ENCODE peak calls at places on chromosomes 12 and 14, in eight cellular contexts. E is uterus, D is ovary, J is pancreas, P is left ventricle myocardium inferior, W is GM12878, V is HCT116, K is PC-9. F is an unnamed sample. For H3K36me3 and H3K4me1, the result is how much of the 10 kb centered on the place peaks cover.

GRCh38 chr14:104462651-104463630 is 116.6 kb upstream of the C14orf180 start:
- DNase-seq in V (no peak), J (no peak), D (no peak), P (no peak), K (no peak), W (no peak), E (no peak), F (no peak)

GRCh38 chr12:14408208-14408607 is 42.7 kb downstream of the ATF7IP start:
- DNase-seq in D (no peak), E (no peak), P (no peak), J (no peak), K (no peak), V (no peak), W (no peak), F (no peak)

GRCh38 chr12:92155733-92156132 is 10.1 kb upstream of the BTG1 start:
- DNase-seq in K (no peak), D (no peak), V (no peak), W (no peak), P (no peak), E (no peak), J (no peak), F (no peak)

GRCh38 chr14:84250863-84251262 is 1279.1 kb upstream of the FLRT2 start:
- DNase-seq in W (no peak), E (no peak), D (no peak), P (no peak), K (no peak), V (no peak), J (no peak), F (no peak)

GRCh38 chr12:59283012-59283411 is 312.8 kb upstream of the SLC16A7 start:
- DNase-seq in W (no peak), K (no peak), J (no peak), V (no peak), E (no peak), P (no peak), D (no peak), F (peak)

GRCh38 chr12:14264316-14264715 is 101.2 kb upstream of the ATF7IP start:
- DNase-seq in V (no peak), P (no peak), K (no peak), J (no peak), W (no peak), D (no peak), E (no peak), F (no peak)

GRCh38 chr12:101021911-101022388 is 188.1 kb downstream of the SLC5A8 start:
- DNase-seq in K (no peak), P (no peak), J (no peak), D (no peak), W (no peak), E (no peak), V (peak), F (no peak)

GRCh38 chr12:124747426-124748161 is 116.1 kb downstream of the SCARB1 start:
- DNase-seq in D (no peak), J (no peak), V (no peak), K (no peak), W (peak), E (no peak), P (no peak), F (peak)

GRCh38 chr12:28578361-28578760 is 388.1 kb downstream of the CCDC91 start:
- DNase-seq in J (no peak), K (no peak), E (no peak), D (no peak), P (no peak), W (no peak), V (no peak), F (no peak)

GRCh38 chr12:109479761-109480160 is 2.3 kb downstream of the UBE3B start:
- DNase-seq in P (no peak), W (no peak), E (no peak), V (no peak), J (no peak), K (no peak), D (no peak), F (no peak)

GRCh38 chr12:124055066-124055465 is 82.1 kb downstream of the ZNF664 start:
- DNase-seq in W (no peak), E (no peak), J (no peak), V (no peak), K (no peak), D (no peak), P (no peak), F (no peak)

GRCh38 chr12:122788387-122788786 is 14.0 kb downstream of the CCDC62 start:
- DNase-seq in V (no peak), P (no peak), W (no peak), J (no peak), D (no peak), E (no peak), K (no peak), F (no peak)

GRCh38 chr12:29212682-29213397 is 63.8 kb downstream of the FAR2 start:
- DNase-seq in V (no peak), P (no peak), W (no peak), D (no peak), K (no peak), E (no peak), J (no peak), F (no peak)

GRCh38 chr12:130973109-130973508 is 19.4 kb downstream of the ADGRD1 start:
- DNase-seq in K (no peak), D (no peak), W (no peak), J (no peak), E (peak), P (peak), V (no peak), F (no peak)

GRCh38 chr12:52636189-52636588 is 15.8 kb downstream of the KRT2 start:
- DNase-seq in E (no peak), D (no peak), W (no peak), K (no peak), J (no peak), P (no peak), V (no peak), F (no peak)

GRCh38 chr12:88393017-88393767 is 187.1 kb downstream of the KITLG start:
- DNase-seq in V (peak), E (no peak), K (no peak), W (no peak), J (no peak), D (no peak), P (no peak), F (no peak)

GRCh38 chr12:85574291-85574690 is 261.9 kb downstream of the RASSF9 start:
- DNase-seq in E (no peak), D (no peak), J (no peak), W (no peak), P (no peak), V (no peak), K (no peak), F (no peak)
- TF ChIP-seq CTCF in E (no peak), D (no peak), J (no peak), W (no peak), P (no peak), V (no peak), K (no peak), F (no peak)

GRCh38 chr14:23532658-23533057 is 18.9 kb downstream of the ZFHX2 start:
- DNase-seq in K (no peak), W (no peak), V (no peak), D (no peak), E (no peak), J (no peak), P (no peak), F (no peak)

GRCh38 chr14:23528555-23528954 is 23.0 kb downstream of the ZFHX2 start:
- DNase-seq in D (no peak), V (no peak), K (no peak), J (no peak), W (no peak), E (no peak), P (no peak), F (no peak)

GRCh38 chr14:23530360-23531055 is 21.1 kb downstream of the ZFHX2 start:
- DNase-seq in V (no peak), K (no peak), P (no peak), E (no peak), J (no peak), D (no peak), W (no peak), F (no peak)

GRCh38 chr14:23531391-23531790 is 20.2 kb downstream of the ZFHX2 start:
- DNase-seq in E (no peak), D (no peak), P (no peak), W (no peak), V (no peak), K (no peak), J (no peak), F (no peak)

GRCh38 chr14:23529016-23529740 is 22.4 kb downstream of the ZFHX2 start:
- DNase-seq in W (no peak), V (no peak), J (no peak), D (no peak), P (no peak), K (no peak), E (no peak), F (no peak)
- H3K36me3 ChIP-seq in W (under half), V (under half), J (under half), D (under half), P (under half), K (under half), E (under half), F (under half)

GRCh38 chr12:25995906-25996305 is 37.4 kb downstream of the RASSF8 start:
- DNase-seq in J (no peak), V (no peak), E (no peak), W (no peak), K (no peak), D (no peak), P (no peak), F (no peak)

GRCh38 chr12:25994252-25994651 is 35.8 kb downstream of the RASSF8 start:
- DNase-seq in D (no peak), E (no peak), W (no peak), V (no peak), K (no peak), P (no peak), J (no peak), F (no peak)

GRCh38 chr12:25997401-25997973 is 39.0 kb downstream of the RASSF8 start:
- DNase-seq in P (no peak), E (no peak), W (no peak), V (peak), J (no peak), D (no peak), K (no peak), F (no peak)

GRCh38 chr12:25996677-25997076 is 38.2 kb downstream of the RASSF8 start:
- DNase-seq in P (no peak), E (no peak), J (no peak), D (no peak), K (no peak), W (no peak), V (no peak), F (no peak)

GRCh38 chr12:25994901-25995625 is 36.6 kb downstream of the RASSF8 start:
- DNase-seq in E (no peak), W (no peak), D (no peak), J (no peak), V (no peak), P (no peak), K (no peak), F (no peak)
- H3K4me1 ChIP-seq in E (under half), W (under half), D (under half), J (under half), V (under half), P (under half), K (under half), F (under half)

DNA sequence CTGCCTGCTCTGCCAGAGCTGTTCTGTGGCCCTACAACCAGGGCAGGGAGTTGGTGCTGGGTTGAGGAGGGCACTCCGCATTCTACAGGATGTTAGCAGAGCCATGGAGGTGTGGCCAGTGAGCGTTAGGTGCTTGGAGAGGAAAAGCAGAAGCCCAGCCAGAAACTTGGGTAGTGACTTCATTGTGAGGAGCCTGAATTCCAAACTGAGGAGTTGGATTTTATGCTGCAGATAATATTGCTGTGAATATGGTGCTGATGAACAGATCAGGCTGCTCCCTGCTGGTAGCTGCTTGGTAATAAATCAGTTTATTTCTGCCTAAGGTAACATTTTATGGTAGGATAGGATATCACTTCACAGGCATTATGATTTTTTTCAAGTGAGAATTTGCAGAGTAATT is 7.1 kb upstream of the CCDC175 start:
- DNase-seq in K (no peak), E (no peak), J (no peak), V (no peak), P (no peak), D (no peak), W (no peak), F (no peak)
- TF ChIP-seq CTCF in K (no peak), E (no peak), J (no peak), V (no peak), P (no peak), D (no peak), W (no peak), F (no peak)

GRCh38 chr12:132669166-132669879 is 17.8 kb downstream of the POLE start:
- DNase-seq in D (no peak), W (no peak), E (no peak), J (no peak), P (no peak), V (no peak), K (no peak), F (no peak)
- H3K36me3 ChIP-seq in D (under half), W (under half), E (under half), J (under half), P (half or more), V (half or more), K (under half), F (under half)

GRCh38 chr14:59213368-59214315 is 25.2 kb downstream of the DAAM1 start:
- DNase-seq in P (no peak), J (no peak), W (no peak), V (no peak), D (no peak), E (no peak), K (no peak), F (no peak)

GRCh38 chr14:59214702-59215302 is 26.3 kb downstream of the DAAM1 start:
- DNase-seq in V (no peak), K (no peak), W (peak), E (no peak), P (no peak), J (no peak), D (no peak), F (no peak)

GRCh38 chr14:59215353-59215752 is 26.9 kb downstream of the DAAM1 start:
- DNase-seq in D (peak), W (no peak), V (no peak), K (no peak), P (peak), J (peak), E (peak), F (no peak)

GRCh38 chr14:59217011-59217410 is 28.5 kb downstream of the DAAM1 start:
- DNase-seq in E (no peak), K (no peak), D (no peak), V (no peak), W (no peak), P (no peak), J (no peak), F (no peak)

DNA sequence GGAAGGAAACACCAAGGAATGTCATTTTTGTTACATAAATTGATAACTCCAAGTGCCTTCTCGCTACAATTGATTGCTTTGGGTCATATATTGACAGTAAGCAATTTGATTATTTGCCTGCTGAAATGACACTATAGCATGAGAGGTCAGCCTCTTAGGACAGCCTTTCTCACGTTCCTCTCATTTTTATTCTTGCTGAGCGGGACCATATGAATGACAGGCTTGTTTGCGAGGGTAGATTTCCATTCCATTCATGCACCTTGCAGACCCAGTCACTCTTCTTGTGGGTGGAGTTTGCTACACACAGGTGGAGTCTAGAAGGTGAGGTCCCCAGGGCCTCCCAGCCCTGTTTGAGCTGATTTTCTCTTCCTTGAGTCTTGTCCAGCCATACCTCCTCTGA is 27.3 kb downstream of the DAAM1 start:
- DNase-seq in D (no peak), V (no peak), P (no peak), J (no peak), W (no peak), K (no peak), E (no peak), F (no peak)
- H3K4me1 ChIP-seq in D (under half), V (under half), P (half or more), J (under half), W (under half), K (under half), E (under half), F (under half)

DNA sequence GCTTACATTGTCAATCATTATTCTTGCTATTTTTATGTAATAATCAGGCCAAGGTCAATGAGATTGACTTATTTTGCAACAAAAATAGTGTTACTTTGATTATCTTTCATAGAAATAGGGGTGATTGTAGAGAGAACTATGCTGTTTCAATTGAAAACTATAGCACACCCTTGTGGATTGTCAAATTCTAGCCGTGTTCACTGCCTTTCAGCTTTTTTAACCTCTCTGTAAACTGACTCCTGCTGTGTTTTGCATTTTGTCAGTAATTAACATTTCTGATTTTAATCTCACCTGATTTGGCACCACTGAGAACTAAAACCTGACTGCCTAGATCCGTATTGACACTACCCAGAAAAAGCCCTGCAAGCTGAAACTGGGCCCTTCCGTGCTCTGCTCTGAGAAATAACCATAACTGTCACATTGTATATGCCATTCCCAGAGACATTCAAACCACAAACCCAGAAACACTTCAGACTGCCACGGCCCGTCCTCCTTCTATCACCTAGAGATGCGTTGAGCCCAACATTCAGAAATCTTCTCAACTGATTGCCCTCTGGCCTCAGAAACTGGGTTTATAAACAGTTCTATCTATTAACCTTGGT is 26.6 kb upstream of the ETV6 start:
- DNase-seq in V (no peak), P (no peak), J (no peak), D (no peak), W (peak), E (no peak), K (peak), F (no peak)
- TF ChIP-seq CTCF in V (no peak), P (no peak), J (no peak), D (no peak), W (peak), E (no peak), K (peak), F (peak)

DNA sequence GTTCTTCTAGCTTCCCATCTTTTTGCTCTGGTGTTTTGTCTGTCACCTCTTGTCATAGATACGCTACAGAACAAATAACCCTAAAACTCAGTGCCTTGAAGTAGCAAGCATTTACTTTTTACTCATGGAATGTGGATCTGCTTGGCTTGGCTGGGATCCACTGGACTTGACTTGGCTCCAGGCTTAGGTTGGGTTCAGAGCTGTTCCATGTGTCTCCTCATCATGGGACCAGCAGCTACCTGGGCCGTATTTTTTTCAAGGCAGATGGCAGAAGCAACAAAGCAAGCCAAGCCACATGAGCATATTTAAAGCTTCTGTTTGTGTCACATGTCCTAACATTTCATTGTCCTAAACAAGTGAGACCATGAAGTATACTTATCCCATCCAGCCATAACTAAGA is 48.7 kb upstream of the ATF1 start:
- DNase-seq in D (no peak), W (no peak), E (no peak), V (no peak), K (no peak), J (no peak), P (no peak), F (no peak)
- H3K36me3 ChIP-seq in D (under half), W (under half), E (under half), V (under half), K (under half), J (under half), P (half or more), F (under half)

GRCh38 chr12:106125351-106126085 is 13.2 kb downstream of the NUAK1 start:
- DNase-seq in W (no peak), P (no peak), E (no peak), D (no peak), V (no peak), K (no peak), J (no peak), F (no peak)

GRCh38 chr12:106128526-106129430 is 10.0 kb downstream of the NUAK1 start:
- DNase-seq in D (no peak), V (no peak), W (no peak), E (no peak), P (no peak), K (no peak), J (no peak), F (no peak)

GRCh38 chr12:106130474-106131113 is 8.2 kb downstream of the NUAK1 start:
- DNase-seq in J (no peak), E (no peak), V (no peak), K (no peak), P (no peak), W (no peak), D (no peak), F (no peak)

GRCh38 chr12:106126441-106127288 is 12.1 kb downstream of the NUAK1 start:
- DNase-seq in K (peak), J (no peak), P (no peak), V (no peak), W (no peak), D (no peak), E (no peak), F (no peak)

GRCh38 chr12:106127289-106128126 is 11.2 kb downstream of the NUAK1 start:
- DNase-seq in E (no peak), W (no peak), J (no peak), K (no peak), D (no peak), P (no peak), V (no peak), F (no peak)
- H3K4me1 ChIP-seq in E (under half), W (under half), J (under half), K (half or more), D (under half), P (half or more), V (under half), F (under half)

GRCh38 chr12:24776856-24777255 is 172.0 kb downstream of the BCAT1 start:
- DNase-seq in J (no peak), E (no peak), D (no peak), W (no peak), K (no peak), P (no peak), V (no peak), F (no peak)
- TF ChIP-seq CTCF in J (no peak), E (no peak), D (no peak), W (no peak), K (no peak), P (no peak), V (no peak), F (no peak)

F was measured in Caco-2.